ENCODE peak calls at places on chromosomes 16 and 17, in four cellular contexts. Y is A549, C is upper lobe of left lung, H is stomach. O is an unnamed sample. For H3K9me3, the result is how much of the 10 kb centered on the place peaks cover.

GRCh38 chr17:76208120-76208519 is 32.2 kb downstream of the RNF157 start:
- DNase-seq in Y (no peak), C (no peak), H (no peak), O (no peak)

GRCh38 chr17:76421054-76421427 is 31.9 kb downstream of the UBE2O start:
- DNase-seq in Y (no peak), C (no peak), H (no peak), O (peak)

GRCh38 chr17:2070241-2071023 is 15.5 kb downstream of the HIC1 start:
- DNase-seq in Y (no peak), C (peak), H (no peak), O (no peak)

GRCh38 chr17:76239538-76240274 is 587 bp downstream of the RNF157 start:
- DNase-seq in Y (no peak), C (peak), H (no peak), O (peak)

GRCh38 chr17:40564195-40564882 is 933 bp downstream of the CCR7 start:
- DNase-seq in Y (no peak), C (no peak), H (peak), O (peak)

GRCh38 chr17:7146115-7146514 is 31.5 kb upstream of the ASGR2 start:
- DNase-seq in Y (no peak), C (no peak), H (no peak), O (peak)

GRCh38 chr16:55021595-55022475 is 91.2 kb downstream of the IRX5 start:
- DNase-seq in Y (peak), C (no peak), H (no peak), O (no peak)

GRCh38 chr16:84832488-84833141 is 12.8 kb downstream of the CRISPLD2 start:
- DNase-seq in Y (no peak), C (no peak), H (peak), O (no peak)

GRCh38 chr17:12107905-12108304 is 87.2 kb downstream of the MAP2K4 start:
- DNase-seq in Y (no peak), C (no peak), H (no peak), O (no peak)

GRCh38 chr17:72104164-72104862 is 16.5 kb upstream of the SOX9 start:
- DNase-seq in Y (no peak), C (no peak), H (no peak), O (no peak)

GRCh38 chr16:23501291-23501690 is 9.0 kb downstream of the GGA2 start:
- DNase-seq in Y (no peak), C (no peak), H (peak), O (no peak)

GRCh38 chr16:30633526-30633925 is 17.2 kb upstream of the PRR14 start:
- DNase-seq in Y (no peak), C (no peak), H (no peak), O (no peak)

GRCh38 chr16:88597856-88598491 is 27.8 kb downstream of the ZC3H18 start:
- DNase-seq in Y (no peak), C (no peak), H (no peak), O (no peak)

GRCh38 chr17:61200349-61200735 is 199.3 kb upstream of the TBX2 start:
- DNase-seq in Y (no peak), C (no peak), H (no peak), O (no peak)

GRCh38 chr16:89805136-89805905 is 11.1 kb downstream of the FANCA start:
- DNase-seq in Y (no peak), C (no peak), H (no peak), O (no peak)

GRCh38 chr17:76005263-76006149 is 4.9 kb downstream of the CDK3 start:
- DNase-seq in Y (peak), C (no peak), H (peak), O (peak)

GRCh38 chr16:4892356-4893102 is 44.4 kb downstream of the PPL start:
- DNase-seq in Y (no peak), C (no peak), H (no peak), O (no peak)

GRCh38 chr17:81994593-81995462 is 17.4 kb downstream of the ASPSCR1 start:
- DNase-seq in Y (no peak), C (peak), H (peak), O (no peak)

GRCh38 chr17:6413073-6413472 is 21.8 kb downstream of the AIPL1 start:
- DNase-seq in Y (peak), C (no peak), H (no peak), O (no peak)

GRCh38 chr16:53985865-53986264 is 281.9 kb downstream of the FTO start:
- DNase-seq in Y (no peak), C (no peak), H (no peak), O (no peak)

GRCh38 chr16:53988136-53988535 is 284.2 kb downstream of the FTO start:
- DNase-seq in Y (no peak), C (no peak), H (no peak), O (no peak)

GRCh38 chr16:53992057-53992378 is 288.1 kb downstream of the FTO start:
- DNase-seq in Y (no peak), C (no peak), H (no peak), O (no peak)

GRCh38 chr16:53991181-53992056 is 287.5 kb downstream of the FTO start:
- DNase-seq in Y (no peak), C (no peak), H (peak), O (no peak)

GRCh38 chr16:53989597-53989996 is 285.6 kb downstream of the FTO start:
- DNase-seq in Y (no peak), C (no peak), H (no peak), O (no peak)
- H3K27ac ChIP-seq in Y (no peak), C (no peak), H (no peak), O (no peak)

GRCh38 chr16:10885246-10885645 is 8.2 kb downstream of the CIITA start:
- DNase-seq in Y (no peak), C (no peak), H (no peak), O (no peak)
- TF ChIP-seq POLR2A in Y (no peak), C (no peak), H (no peak), O (no peak)

DNA sequence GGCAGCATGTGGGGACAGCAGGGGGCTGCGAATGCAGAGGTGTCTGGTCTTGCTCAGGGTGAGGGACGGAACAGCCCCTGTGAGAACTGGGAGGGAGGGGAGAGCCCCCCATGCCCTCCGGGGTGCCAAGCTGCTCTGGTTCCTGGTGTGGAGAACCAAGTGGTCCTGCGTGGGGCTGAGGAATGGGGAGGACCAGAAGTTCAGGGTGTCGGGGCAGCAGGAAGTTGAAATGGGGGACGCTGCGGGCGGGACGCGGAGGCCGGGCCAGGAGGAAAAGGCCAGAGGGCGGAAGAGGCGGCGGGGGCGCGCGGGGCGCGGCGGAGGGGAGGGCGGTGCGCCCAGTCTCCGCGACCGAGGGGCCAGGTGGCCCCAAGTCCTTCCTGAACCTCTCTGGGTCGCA is 3.6 kb downstream of the ALDH3A1 start:
- DNase-seq in Y (no peak), C (no peak), H (no peak), O (no peak)
- H3K9me3 ChIP-seq in Y (under half), C (under half), H (under half), O (under half)

GRCh38 chr17:858941-859452 is 76.8 kb downstream of the MRM3 start:
- DNase-seq in Y (no peak), C (no peak), H (no peak), O (no peak)
- H3K27ac ChIP-seq in Y (no peak), C (peak), H (peak), O (peak)

DNA sequence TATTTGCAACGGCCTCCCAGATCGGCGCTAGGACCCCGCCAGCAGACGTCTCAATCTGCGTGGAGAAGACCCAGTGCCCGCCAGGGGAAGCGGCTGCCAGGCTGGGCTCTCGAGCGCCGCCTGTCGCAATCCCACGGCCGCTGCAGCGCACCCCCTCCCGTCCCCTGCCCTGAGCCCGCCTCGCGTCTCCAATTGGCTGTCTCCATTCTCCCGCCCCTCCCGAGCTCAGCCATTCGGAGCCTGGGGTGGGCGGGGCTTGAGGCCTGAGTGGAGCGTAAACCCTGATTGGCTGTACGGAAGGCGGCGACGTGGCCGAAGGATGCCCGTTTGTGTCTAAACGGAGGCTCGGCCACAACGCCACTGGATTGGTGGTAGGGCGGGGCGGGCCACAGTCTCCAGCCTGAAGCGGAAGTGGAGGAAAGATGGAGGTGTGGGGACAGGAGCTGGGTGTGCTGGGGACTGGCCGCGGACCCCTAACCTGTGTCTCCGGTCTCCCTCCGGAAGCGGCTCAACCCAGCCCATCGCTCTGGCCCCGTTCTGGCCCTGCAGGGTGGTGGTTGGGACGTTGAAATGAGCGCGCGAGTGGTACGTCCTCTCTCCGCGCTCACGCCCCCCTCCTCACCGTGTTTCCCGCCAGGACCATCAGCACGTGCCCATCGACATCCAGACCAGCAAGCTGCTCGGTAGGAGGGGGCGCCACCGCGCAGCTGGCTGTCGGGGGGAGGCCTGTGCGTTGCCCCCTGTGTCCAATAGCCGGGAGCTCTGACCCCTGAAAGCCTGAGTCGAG is at the start of gene CDK5RAP3:
- DNase-seq in Y (peak), C (peak), H (peak), O (peak)
- TF ChIP-seq POLR2A in Y (peak), C (peak), H (peak), O (no peak)

DNA sequence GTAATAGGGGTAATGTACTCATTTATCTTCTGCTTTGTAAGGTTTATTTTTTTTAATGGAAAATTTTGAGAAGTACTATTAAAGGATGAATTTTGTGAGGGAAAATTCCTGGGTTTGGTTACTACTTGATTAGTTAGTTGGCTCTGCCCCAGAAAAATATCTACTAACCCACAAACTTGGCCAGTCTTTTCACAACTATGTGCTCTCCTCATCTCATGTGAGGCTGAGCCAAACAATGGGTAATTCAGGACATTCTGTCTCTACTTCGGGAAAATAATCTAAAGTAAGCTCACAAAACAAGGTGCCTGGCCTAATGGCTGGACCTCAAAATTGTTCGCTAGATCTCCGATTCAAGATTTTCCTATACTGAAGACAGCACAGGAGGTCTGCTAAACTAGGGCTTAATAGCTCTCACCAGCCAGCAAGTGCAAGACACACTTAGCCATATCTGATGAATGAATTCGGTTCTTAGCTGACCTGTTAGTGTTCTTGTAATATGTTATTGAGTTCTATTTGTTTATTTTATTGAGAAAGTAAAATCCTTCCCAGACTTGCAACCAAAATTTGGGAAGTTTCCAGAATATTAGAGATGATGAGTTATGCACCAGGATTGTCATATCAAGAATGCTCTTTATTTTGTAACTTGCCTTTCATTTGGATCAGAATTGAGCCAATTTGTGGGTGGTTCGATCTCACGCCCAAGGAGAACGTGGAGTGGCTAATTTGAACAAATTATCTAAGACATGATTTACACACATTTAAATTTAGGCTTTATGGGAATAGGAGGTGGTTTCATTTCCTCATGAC is 5.7 kb downstream of the KCNJ16 start:
- DNase-seq in Y (no peak), C (no peak), H (no peak), O (no peak)
- H3K9me3 ChIP-seq in Y (under half), C (under half), H (under half), O (under half)

O was measured in spleen.